ENCODE peak calls at places on chromosomes 4 and X, in five cellular contexts. One of them, this sample, is unnamed.

GRCh38 chr4:127313767-127314166 is 319.0 kb upstream of the INTU start:
- DNase-seq in CD8-positive, alpha-beta T cell: no peak
- DNase-seq in cardiac fibroblast: no peak
- DNase-seq in SK-N-SH: no peak
- DNase-seq in endothelial cell: no peak
- DNase-seq in this sample: no peak

GRCh38 chr4:41725254-41725653 is 23.3 kb downstream of the PHOX2B start:
- DNase-seq in CD8-positive, alpha-beta T cell: no peak
- DNase-seq in endothelial cell: no peak
- DNase-seq in SK-N-SH: no peak
- DNase-seq in cardiac fibroblast: no peak
- DNase-seq in this sample: no peak

GRCh38 chr4:121307441-121308327 is 73.1 kb downstream of the QRFPR start:
- DNase-seq in cardiac fibroblast: peak; percentile 76
- DNase-seq in SK-N-SH: no peak
- DNase-seq in endothelial cell: peak; percentile 39
- DNase-seq in CD8-positive, alpha-beta T cell: peak; percentile 8
- DNase-seq in this sample: no peak

GRCh38 chr4:74039065-74039763 is 725 bp upstream of the CXCL3 start:
- DNase-seq in SK-N-SH: peak; percentile 13
- DNase-seq in endothelial cell: no peak
- DNase-seq in CD8-positive, alpha-beta T cell: no peak
- DNase-seq in cardiac fibroblast: peak; percentile 36
- DNase-seq in this sample: no peak

GRCh38 chr4:176575141-176575731 is 217.5 kb downstream of the VEGFC start:
- DNase-seq in endothelial cell: no peak
- DNase-seq in CD8-positive, alpha-beta T cell: no peak
- DNase-seq in SK-N-SH: no peak
- DNase-seq in cardiac fibroblast: peak; percentile 22
- DNase-seq in this sample: no peak

GRCh38 chr4:8211229-8211628 is 12.1 kb downstream of the SH3TC1 start:
- DNase-seq in endothelial cell: no peak
- DNase-seq in cardiac fibroblast: no peak
- DNase-seq in SK-N-SH: no peak
- DNase-seq in CD8-positive, alpha-beta T cell: no peak
- DNase-seq in this sample: no peak

GRCh38 chr4:1862055-1862911 is 6.3 kb upstream of the LETM1 start:
- DNase-seq in SK-N-SH: no peak
- DNase-seq in endothelial cell: no peak
- DNase-seq in CD8-positive, alpha-beta T cell: peak; percentile 15
- DNase-seq in cardiac fibroblast: no peak
- DNase-seq in this sample: no peak

GRCh38 chr4:175511861-175512260 is 300.2 kb downstream of the GPM6A start:
- DNase-seq in SK-N-SH: no peak
- DNase-seq in cardiac fibroblast: no peak
- DNase-seq in CD8-positive, alpha-beta T cell: no peak
- DNase-seq in endothelial cell: no peak
- DNase-seq in this sample: no peak

GRCh38 chrX:11269006-11269405 is 24.2 kb upstream of the AMELX start:
- DNase-seq in endothelial cell: no peak
- DNase-seq in SK-N-SH: no peak
- DNase-seq in cardiac fibroblast: no peak
- DNase-seq in CD8-positive, alpha-beta T cell: no peak
- DNase-seq in this sample: no peak

GRCh38 chr4:80240976-80241375 is 25.5 kb upstream of the FGF5 start:
- DNase-seq in cardiac fibroblast: no peak
- DNase-seq in endothelial cell: no peak
- DNase-seq in SK-N-SH: no peak
- DNase-seq in CD8-positive, alpha-beta T cell: no peak
- DNase-seq in this sample: no peak

GRCh38 chrX:107565005-107565404 is 63.3 kb upstream of the PRPS1 start:
- DNase-seq in cardiac fibroblast: no peak
- DNase-seq in SK-N-SH: no peak
- DNase-seq in CD8-positive, alpha-beta T cell: no peak
- DNase-seq in endothelial cell: no peak
- DNase-seq in this sample: no peak

GRCh38 chr4:55018978-55019377 is 106.4 kb downstream of the KDR start:
- DNase-seq in CD8-positive, alpha-beta T cell: no peak
- DNase-seq in SK-N-SH: no peak
- DNase-seq in cardiac fibroblast: no peak
- DNase-seq in endothelial cell: no peak
- DNase-seq in this sample: no peak

GRCh38 chrX:19799319-19800182 is 87.8 kb downstream of the SH3KBP1 start:
- DNase-seq in CD8-positive, alpha-beta T cell: peak; percentile 31
- DNase-seq in endothelial cell: no peak
- DNase-seq in SK-N-SH: no peak
- DNase-seq in cardiac fibroblast: peak; percentile 48
- DNase-seq in this sample: no peak

GRCh38 chr4:54945838-54946237 is 179.6 kb downstream of the KDR start:
- DNase-seq in endothelial cell: peak; percentile 26
- DNase-seq in SK-N-SH: no peak
- DNase-seq in cardiac fibroblast: no peak
- DNase-seq in CD8-positive, alpha-beta T cell: no peak
- DNase-seq in this sample: no peak

GRCh38 chrX:94435799-94436198 is 761.8 kb downstream of the FAM133A start:
- DNase-seq in CD8-positive, alpha-beta T cell: no peak
- DNase-seq in SK-N-SH: no peak
- DNase-seq in endothelial cell: no peak
- DNase-seq in cardiac fibroblast: no peak
- DNase-seq in this sample: no peak

GRCh38 chr4:2927016-2927695 is 36.0 kb downstream of the NOP14 start:
- DNase-seq in endothelial cell: no peak
- DNase-seq in SK-N-SH: no peak
- DNase-seq in CD8-positive, alpha-beta T cell: no peak
- DNase-seq in cardiac fibroblast: no peak
- DNase-seq in this sample: no peak

GRCh38 chr4:20084488-20084887 is 167.2 kb upstream of the SLIT2 start:
- DNase-seq in SK-N-SH: no peak
- DNase-seq in cardiac fibroblast: no peak
- DNase-seq in endothelial cell: no peak
- DNase-seq in CD8-positive, alpha-beta T cell: no peak
- DNase-seq in this sample: no peak

GRCh38 chr4:152661649-152662048 is 18.1 kb downstream of the TMEM154 start:
- DNase-seq in SK-N-SH: no peak
- DNase-seq in cardiac fibroblast: no peak
- DNase-seq in CD8-positive, alpha-beta T cell: no peak
- DNase-seq in endothelial cell: no peak
- DNase-seq in this sample: no peak

GRCh38 chr4:123547167-123547817 is 150.7 kb downstream of the SPRY1 start:
- DNase-seq in SK-N-SH: no peak
- DNase-seq in cardiac fibroblast: no peak
- DNase-seq in endothelial cell: peak; percentile 9
- DNase-seq in CD8-positive, alpha-beta T cell: no peak
- DNase-seq in this sample: peak; percentile 56

GRCh38 chr4:57163530-57164459 is 53.6 kb upstream of the IGFBP7 start:
- DNase-seq in endothelial cell: peak; percentile 90
- DNase-seq in SK-N-SH: peak; percentile 89
- DNase-seq in CD8-positive, alpha-beta T cell: peak; percentile 57
- DNase-seq in cardiac fibroblast: peak; percentile 87
- DNase-seq in this sample: peak; percentile 78

GRCh38 chrX:135697614-135698013 is 15.8 kb upstream of the CT45A1 start:
- DNase-seq in CD8-positive, alpha-beta T cell: no peak
- DNase-seq in endothelial cell: no peak
- DNase-seq in SK-N-SH: no peak
- DNase-seq in cardiac fibroblast: no peak
- DNase-seq in this sample: no peak

GRCh38 chr4:2274320-2275043 is 12.6 kb upstream of the MXD4 start:
- DNase-seq in endothelial cell: no peak
- DNase-seq in CD8-positive, alpha-beta T cell: no peak
- DNase-seq in SK-N-SH: peak; percentile 68
- DNase-seq in cardiac fibroblast: no peak
- DNase-seq in this sample: no peak

GRCh38 chr4:184247421-184247820 is 29.7 kb upstream of the ENPP6 start:
- DNase-seq in endothelial cell: no peak
- DNase-seq in cardiac fibroblast: no peak
- DNase-seq in SK-N-SH: no peak
- DNase-seq in CD8-positive, alpha-beta T cell: no peak
- DNase-seq in this sample: no peak

GRCh38 chrX:134469481-134469880 is 9.5 kb downstream of the HPRT1 start:
- DNase-seq in CD8-positive, alpha-beta T cell: no peak
- DNase-seq in cardiac fibroblast: peak; percentile 36
- DNase-seq in endothelial cell: no peak
- DNase-seq in SK-N-SH: no peak
- DNase-seq in this sample: no peak

GRCh38 chrX:154349979-154350378 is 24.5 kb downstream of the FLNA start:
- DNase-seq in cardiac fibroblast: no peak
- DNase-seq in CD8-positive, alpha-beta T cell: no peak
- DNase-seq in endothelial cell: no peak
- DNase-seq in SK-N-SH: no peak
- DNase-seq in this sample: no peak

GRCh38 chr4:16240300-16240699 is 14.0 kb upstream of the TAPT1 start:
- DNase-seq in cardiac fibroblast: no peak
- DNase-seq in SK-N-SH: no peak
- DNase-seq in CD8-positive, alpha-beta T cell: no peak
- DNase-seq in endothelial cell: no peak
- DNase-seq in this sample: no peak

GRCh38 chr4:16239086-16239485 is 12.8 kb upstream of the TAPT1 start:
- DNase-seq in cardiac fibroblast: no peak
- DNase-seq in endothelial cell: no peak
- DNase-seq in SK-N-SH: no peak
- DNase-seq in CD8-positive, alpha-beta T cell: no peak
- DNase-seq in this sample: no peak

GRCh38 chr4:16237715-16238114 is 11.4 kb upstream of the TAPT1 start:
- DNase-seq in endothelial cell: no peak
- DNase-seq in cardiac fibroblast: no peak
- DNase-seq in SK-N-SH: no peak
- DNase-seq in CD8-positive, alpha-beta T cell: no peak
- DNase-seq in this sample: no peak

GRCh38 chr4:16236402-16237023 is 10.2 kb upstream of the TAPT1 start:
- DNase-seq in CD8-positive, alpha-beta T cell: no peak
- DNase-seq in endothelial cell: no peak
- DNase-seq in SK-N-SH: no peak
- DNase-seq in cardiac fibroblast: no peak
- DNase-seq in this sample: no peak

DNA sequence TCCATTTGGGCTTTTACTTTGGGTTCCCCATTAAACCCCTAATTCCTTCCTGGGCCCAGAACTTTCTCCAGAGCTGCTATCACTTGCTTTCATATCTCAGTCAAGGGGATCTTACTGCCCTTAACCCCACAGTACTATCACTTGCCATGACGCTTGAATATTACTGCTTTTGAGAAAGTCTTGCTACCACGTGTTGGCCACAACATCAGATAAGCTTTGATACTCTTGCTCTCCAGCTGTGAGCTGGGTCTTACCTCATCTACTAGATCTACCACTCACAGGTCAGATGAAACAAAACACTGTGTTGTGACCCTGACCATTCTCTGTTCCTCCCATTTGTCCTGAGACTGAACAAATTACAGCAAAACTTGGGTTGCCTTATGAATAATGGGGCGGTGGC is 12.0 kb upstream of the TAPT1 start:
- DNase-seq in CD8-positive, alpha-beta T cell: no peak
- DNase-seq in SK-N-SH: no peak
- DNase-seq in endothelial cell: no peak
- DNase-seq in cardiac fibroblast: no peak
- DNase-seq in this sample: no peak
- TF ChIP-seq CTCF in CD8-positive, alpha-beta T cell: no peak
- TF ChIP-seq CTCF in SK-N-SH: no peak
- TF ChIP-seq CTCF in endothelial cell: no peak
- TF ChIP-seq CTCF in cardiac fibroblast: no peak
- TF ChIP-seq CTCF in this sample: no peak

GRCh38 chr4:92299152-92299551 is 4.6 kb upstream of the GRID2 start:
- DNase-seq in CD8-positive, alpha-beta T cell: no peak
- DNase-seq in endothelial cell: no peak
- DNase-seq in SK-N-SH: peak; percentile 14
- DNase-seq in cardiac fibroblast: peak; percentile 30
- DNase-seq in this sample: no peak
- TF ChIP-seq CTCF in CD8-positive, alpha-beta T cell: no peak
- TF ChIP-seq CTCF in endothelial cell: no peak
- TF ChIP-seq CTCF in SK-N-SH: peak; percentile 57
- TF ChIP-seq CTCF in cardiac fibroblast: peak; percentile 40
- TF ChIP-seq CTCF in this sample: peak; percentile 21

GRCh38 chrX:117510453-117510852 is 606.2 kb downstream of the KLHL13 start:
- DNase-seq in CD8-positive, alpha-beta T cell: no peak
- DNase-seq in SK-N-SH: peak; percentile 0
- DNase-seq in cardiac fibroblast: no peak
- DNase-seq in endothelial cell: no peak
- DNase-seq in this sample: no peak
- TF ChIP-seq CTCF in CD8-positive, alpha-beta T cell: no peak
- TF ChIP-seq CTCF in SK-N-SH: peak; percentile 31
- TF ChIP-seq CTCF in cardiac fibroblast: no peak
- TF ChIP-seq CTCF in endothelial cell: no peak
- TF ChIP-seq CTCF in this sample: peak; percentile 60

GRCh38 chrX:77160301-77160700 is 286.9 kb upstream of the FGF16 start:
- DNase-seq in endothelial cell: peak; percentile 27
- DNase-seq in cardiac fibroblast: no peak
- DNase-seq in CD8-positive, alpha-beta T cell: no peak
- DNase-seq in SK-N-SH: no peak
- DNase-seq in this sample: no peak
- TF ChIP-seq CTCF in endothelial cell: peak; percentile 28
- TF ChIP-seq CTCF in cardiac fibroblast: peak; percentile 12
- TF ChIP-seq CTCF in CD8-positive, alpha-beta T cell: no peak
- TF ChIP-seq CTCF in SK-N-SH: peak; percentile 54
- TF ChIP-seq CTCF in this sample: peak; percentile 31

DNA sequence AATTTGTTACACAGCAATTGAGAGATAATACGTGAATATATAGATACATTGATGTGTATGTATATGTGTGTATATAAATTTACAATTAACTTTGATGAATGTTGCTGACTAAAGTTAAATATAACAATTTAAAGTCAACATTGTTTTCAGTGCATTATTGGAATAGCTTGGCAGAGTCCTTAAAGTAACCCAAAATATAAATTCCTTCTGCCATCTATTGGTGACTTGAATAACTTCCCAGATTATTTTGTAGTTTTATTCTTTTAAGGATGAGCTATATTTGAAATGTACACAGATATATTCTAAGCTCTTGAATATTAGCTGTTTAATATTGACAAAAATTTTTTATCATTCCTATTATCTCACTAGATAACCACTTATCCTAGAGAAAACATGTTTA is 298.2 kb upstream of the FSTL5 start:
- DNase-seq in SK-N-SH: peak; percentile 3
- DNase-seq in endothelial cell: no peak
- DNase-seq in CD8-positive, alpha-beta T cell: no peak
- DNase-seq in cardiac fibroblast: no peak
- DNase-seq in this sample: no peak
- TF ChIP-seq CTCF in SK-N-SH: peak; percentile 46
- TF ChIP-seq CTCF in endothelial cell: peak; percentile 14
- TF ChIP-seq CTCF in CD8-positive, alpha-beta T cell: no peak
- TF ChIP-seq CTCF in cardiac fibroblast: no peak
- TF ChIP-seq CTCF in this sample: peak; percentile 51

GRCh38 chr4:99402765-99403164 is 32.4 kb downstream of the ADH7 start:
- DNase-seq in cardiac fibroblast: no peak
- DNase-seq in CD8-positive, alpha-beta T cell: no peak
- DNase-seq in endothelial cell: no peak
- DNase-seq in SK-N-SH: no peak
- DNase-seq in this sample: no peak
- TF ChIP-seq CTCF in cardiac fibroblast: no peak
- TF ChIP-seq CTCF in CD8-positive, alpha-beta T cell: no peak
- TF ChIP-seq CTCF in endothelial cell: no peak
- TF ChIP-seq CTCF in SK-N-SH: no peak
- TF ChIP-seq CTCF in this sample: no peak

GRCh38 chr4:138003248-138003647 is 238.9 kb downstream of the SLC7A11 start:
- DNase-seq in endothelial cell: no peak
- DNase-seq in CD8-positive, alpha-beta T cell: no peak
- DNase-seq in SK-N-SH: no peak
- DNase-seq in cardiac fibroblast: peak; percentile 32
- DNase-seq in this sample: no peak

GRCh38 chr4:138010639-138011038 is 231.5 kb downstream of the SLC7A11 start:
- DNase-seq in cardiac fibroblast: no peak
- DNase-seq in CD8-positive, alpha-beta T cell: no peak
- DNase-seq in endothelial cell: no peak
- DNase-seq in SK-N-SH: no peak
- DNase-seq in this sample: no peak

GRCh38 chr4:138005486-138005885 is 236.7 kb downstream of the SLC7A11 start:
- DNase-seq in SK-N-SH: no peak
- DNase-seq in cardiac fibroblast: no peak
- DNase-seq in CD8-positive, alpha-beta T cell: no peak
- DNase-seq in endothelial cell: no peak
- DNase-seq in this sample: no peak

GRCh38 chr4:138007572-138007971 is 234.6 kb downstream of the SLC7A11 start:
- DNase-seq in endothelial cell: no peak
- DNase-seq in cardiac fibroblast: peak; percentile 10
- DNase-seq in CD8-positive, alpha-beta T cell: no peak
- DNase-seq in SK-N-SH: peak; percentile 4
- DNase-seq in this sample: no peak
- TF ChIP-seq CTCF in endothelial cell: peak; percentile 75
- TF ChIP-seq CTCF in cardiac fibroblast: peak; percentile 58
- TF ChIP-seq CTCF in CD8-positive, alpha-beta T cell: no peak
- TF ChIP-seq CTCF in SK-N-SH: peak; percentile 41
- TF ChIP-seq CTCF in this sample: peak; percentile 42